ENCODE peak calls at places on chromosomes 16 and 17, in ten cellular contexts. One of them, this sample, is unnamed. For H3K27me3, the result is how much of the 10 kb centered on the place peaks cover.

GRCh38 chr16:50310308-50311133 is 44.2 kb downstream of the ADCY7 start:
- DNase-seq in HAP-1: no peak
- DNase-seq in PC-3: no peak
- DNase-seq in heart right ventricle: no peak
- DNase-seq in tibial artery: no peak
- DNase-seq in uterus: no peak
- DNase-seq in esophagus squamous epithelium: no peak
- DNase-seq in H9: peak
- DNase-seq in psoas muscle: peak
- DNase-seq in stomach: peak
- DNase-seq in this sample: no peak

GRCh38 chr16:86975445-86975844 is 341.7 kb downstream of the C16orf95 start:
- DNase-seq in HAP-1: peak
- DNase-seq in PC-3: peak
- DNase-seq in heart right ventricle: no peak
- DNase-seq in tibial artery: peak
- DNase-seq in uterus: no peak
- DNase-seq in esophagus squamous epithelium: no peak
- DNase-seq in H9: peak
- DNase-seq in psoas muscle: peak
- DNase-seq in stomach: no peak
- DNase-seq in this sample: peak

GRCh38 chr16:23836404-23837291 is 865 bp downstream of the PRKCB start:
- DNase-seq in HAP-1: no peak
- DNase-seq in PC-3: no peak
- DNase-seq in heart right ventricle: peak
- DNase-seq in tibial artery: no peak
- DNase-seq in uterus: no peak
- DNase-seq in esophagus squamous epithelium: no peak
- DNase-seq in H9: peak
- DNase-seq in psoas muscle: peak
- DNase-seq in stomach: peak
- DNase-seq in this sample: no peak

GRCh38 chr17:57448288-57449283 is 192.3 kb downstream of the MSI2 start:
- DNase-seq in HAP-1: no peak
- DNase-seq in PC-3: no peak
- DNase-seq in heart right ventricle: no peak
- DNase-seq in tibial artery: no peak
- DNase-seq in uterus: no peak
- DNase-seq in esophagus squamous epithelium: no peak
- DNase-seq in H9: no peak
- DNase-seq in psoas muscle: no peak
- DNase-seq in stomach: no peak
- DNase-seq in this sample: no peak

GRCh38 chr17:73031472-73031871 is 61.0 kb downstream of the SLC39A11 start:
- DNase-seq in HAP-1: no peak
- DNase-seq in PC-3: no peak
- DNase-seq in heart right ventricle: no peak
- DNase-seq in tibial artery: no peak
- DNase-seq in uterus: no peak
- DNase-seq in esophagus squamous epithelium: no peak
- DNase-seq in H9: no peak
- DNase-seq in psoas muscle: no peak
- DNase-seq in stomach: no peak
- DNase-seq in this sample: no peak

GRCh38 chr16:57203451-57203850 is 17.3 kb downstream of the RSPRY1 start:
- DNase-seq in HAP-1: no peak
- DNase-seq in PC-3: no peak
- DNase-seq in heart right ventricle: no peak
- DNase-seq in tibial artery: no peak
- DNase-seq in uterus: no peak
- DNase-seq in esophagus squamous epithelium: no peak
- DNase-seq in H9: no peak
- DNase-seq in psoas muscle: no peak
- DNase-seq in stomach: no peak
- DNase-seq in this sample: no peak

GRCh38 chr17:57379237-57380054 is 123.1 kb downstream of the MSI2 start:
- DNase-seq in HAP-1: peak
- DNase-seq in PC-3: no peak
- DNase-seq in heart right ventricle: no peak
- DNase-seq in tibial artery: no peak
- DNase-seq in uterus: no peak
- DNase-seq in esophagus squamous epithelium: no peak
- DNase-seq in H9: peak
- DNase-seq in psoas muscle: no peak
- DNase-seq in stomach: no peak
- DNase-seq in this sample: no peak

GRCh38 chr16:59593256-59593655 is 859.1 kb upstream of the GOT2 start:
- DNase-seq in HAP-1: no peak
- DNase-seq in PC-3: peak
- DNase-seq in heart right ventricle: no peak
- DNase-seq in tibial artery: no peak
- DNase-seq in uterus: no peak
- DNase-seq in esophagus squamous epithelium: no peak
- DNase-seq in H9: no peak
- DNase-seq in psoas muscle: no peak
- DNase-seq in stomach: no peak
- DNase-seq in this sample: no peak

GRCh38 chr16:17416461-17417221 is 54.1 kb downstream of the XYLT1 start:
- DNase-seq in HAP-1: no peak
- DNase-seq in PC-3: no peak
- DNase-seq in heart right ventricle: no peak
- DNase-seq in tibial artery: peak
- DNase-seq in uterus: no peak
- DNase-seq in esophagus squamous epithelium: no peak
- DNase-seq in H9: peak
- DNase-seq in psoas muscle: no peak
- DNase-seq in stomach: no peak
- DNase-seq in this sample: no peak

GRCh38 chr17:76136276-76137025 is 4.6 kb downstream of the FOXJ1 start:
- DNase-seq in HAP-1: no peak
- DNase-seq in PC-3: no peak
- DNase-seq in heart right ventricle: no peak
- DNase-seq in tibial artery: no peak
- DNase-seq in uterus: no peak
- DNase-seq in esophagus squamous epithelium: no peak
- DNase-seq in H9: peak
- DNase-seq in psoas muscle: no peak
- DNase-seq in stomach: no peak
- DNase-seq in this sample: no peak

DNA sequence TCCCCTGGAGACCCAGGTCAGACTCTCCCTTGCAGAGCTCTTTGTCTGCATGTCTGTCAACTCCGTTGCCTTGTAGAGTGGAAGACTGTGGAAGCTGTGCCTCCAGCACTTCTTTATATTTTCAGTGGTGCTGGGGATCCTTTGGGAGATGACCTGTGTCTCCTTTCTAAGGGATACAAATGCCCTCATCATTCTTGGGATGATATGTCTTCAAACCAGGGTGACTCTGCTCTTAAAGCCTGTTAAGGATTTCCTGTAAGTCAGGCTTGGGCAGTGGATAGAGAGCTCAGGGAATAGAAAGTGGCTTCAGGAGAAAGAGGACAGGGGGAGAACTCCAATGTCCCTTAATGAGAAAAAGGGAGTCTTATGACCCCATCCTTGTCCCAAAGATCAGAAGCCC is 1.5 kb downstream of the HOXB3 start:
- DNase-seq in HAP-1: no peak
- DNase-seq in PC-3: no peak
- DNase-seq in heart right ventricle: no peak
- DNase-seq in tibial artery: no peak
- DNase-seq in uterus: no peak
- DNase-seq in esophagus squamous epithelium: no peak
- DNase-seq in H9: no peak
- DNase-seq in psoas muscle: no peak
- DNase-seq in stomach: no peak
- DNase-seq in this sample: no peak
- H3K27me3 ChIP-seq in HAP-1: under half
- H3K27me3 ChIP-seq in PC-3: under half
- H3K27me3 ChIP-seq in heart right ventricle: under half
- H3K27me3 ChIP-seq in tibial artery: under half
- H3K27me3 ChIP-seq in uterus: under half
- H3K27me3 ChIP-seq in esophagus squamous epithelium: half or more
- H3K27me3 ChIP-seq in H9: half or more
- H3K27me3 ChIP-seq in psoas muscle: under half
- H3K27me3 ChIP-seq in stomach: under half
- H3K27me3 ChIP-seq in this sample: under half

DNA sequence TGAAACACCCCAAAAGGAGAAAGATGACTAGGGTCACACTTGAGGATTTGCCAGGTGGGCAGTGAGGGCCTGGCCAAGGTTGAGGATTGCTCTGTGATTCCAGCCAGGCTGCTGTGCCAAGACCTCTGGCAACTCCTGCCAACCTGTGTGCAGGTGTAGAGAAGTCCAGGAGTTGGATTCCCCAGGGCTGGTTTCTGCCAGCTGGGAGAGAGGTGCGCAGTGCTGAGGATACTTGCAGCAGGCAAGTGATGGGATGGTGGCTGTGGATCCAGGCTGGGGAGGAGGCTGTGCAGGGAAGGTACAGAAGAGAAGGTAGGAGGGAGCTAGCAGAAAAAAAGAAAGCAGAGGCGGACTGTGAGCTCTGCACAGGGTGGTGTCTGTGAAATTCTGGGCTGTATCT is 6.6 kb downstream of the RIPOR1 start:
- DNase-seq in HAP-1: no peak
- DNase-seq in PC-3: no peak
- DNase-seq in heart right ventricle: no peak
- DNase-seq in tibial artery: no peak
- DNase-seq in uterus: no peak
- DNase-seq in esophagus squamous epithelium: no peak
- DNase-seq in H9: no peak
- DNase-seq in psoas muscle: no peak
- DNase-seq in stomach: no peak
- DNase-seq in this sample: no peak
- H3K27me3 ChIP-seq in HAP-1: under half
- H3K27me3 ChIP-seq in PC-3: under half
- H3K27me3 ChIP-seq in heart right ventricle: under half
- H3K27me3 ChIP-seq in tibial artery: under half
- H3K27me3 ChIP-seq in uterus: under half
- H3K27me3 ChIP-seq in esophagus squamous epithelium: under half
- H3K27me3 ChIP-seq in H9: half or more
- H3K27me3 ChIP-seq in psoas muscle: under half
- H3K27me3 ChIP-seq in stomach: under half
- H3K27me3 ChIP-seq in this sample: under half

DNA sequence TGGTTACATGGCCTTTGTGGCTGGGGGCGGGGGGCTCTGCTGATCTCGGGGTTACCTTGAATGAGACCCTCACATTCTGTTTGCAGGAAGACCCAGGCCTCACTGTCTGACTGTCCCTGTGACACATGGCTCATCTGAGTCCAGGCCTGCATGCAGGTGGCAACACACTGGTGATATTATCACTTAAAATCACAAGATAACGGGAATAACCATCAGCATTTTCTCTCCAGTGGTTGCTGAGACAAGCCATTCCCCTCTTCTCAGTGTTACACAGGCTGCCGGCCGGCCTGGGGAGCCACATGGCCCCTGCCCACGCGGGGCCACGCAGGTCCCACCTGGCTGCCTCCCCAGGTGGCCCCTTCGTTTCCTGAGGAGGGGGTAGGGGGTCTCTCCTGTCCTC is 197.6 kb downstream of the ENGASE start:
- DNase-seq in HAP-1: no peak
- DNase-seq in PC-3: no peak
- DNase-seq in heart right ventricle: no peak
- DNase-seq in tibial artery: no peak
- DNase-seq in uterus: no peak
- DNase-seq in esophagus squamous epithelium: no peak
- DNase-seq in H9: no peak
- DNase-seq in psoas muscle: no peak
- DNase-seq in stomach: no peak
- DNase-seq in this sample: no peak
- H3K27me3 ChIP-seq in HAP-1: under half
- H3K27me3 ChIP-seq in PC-3: half or more
- H3K27me3 ChIP-seq in heart right ventricle: under half
- H3K27me3 ChIP-seq in tibial artery: under half
- H3K27me3 ChIP-seq in uterus: under half
- H3K27me3 ChIP-seq in esophagus squamous epithelium: half or more
- H3K27me3 ChIP-seq in H9: under half
- H3K27me3 ChIP-seq in psoas muscle: under half
- H3K27me3 ChIP-seq in stomach: under half
- H3K27me3 ChIP-seq in this sample: under half

GRCh38 chr17:48693178-48693577 is 29.1 kb downstream of the PRAC1 start:
- DNase-seq in HAP-1: no peak
- DNase-seq in PC-3: no peak
- DNase-seq in heart right ventricle: no peak
- DNase-seq in tibial artery: no peak
- DNase-seq in uterus: no peak
- DNase-seq in esophagus squamous epithelium: no peak
- DNase-seq in H9: no peak
- DNase-seq in psoas muscle: no peak
- DNase-seq in stomach: no peak
- DNase-seq in this sample: no peak
- H3K27me3 ChIP-seq in HAP-1: under half
- H3K27me3 ChIP-seq in PC-3: under half
- H3K27me3 ChIP-seq in heart right ventricle: under half
- H3K27me3 ChIP-seq in tibial artery: under half
- H3K27me3 ChIP-seq in uterus: under half
- H3K27me3 ChIP-seq in esophagus squamous epithelium: half or more
- H3K27me3 ChIP-seq in H9: under half
- H3K27me3 ChIP-seq in psoas muscle: under half
- H3K27me3 ChIP-seq in stomach: under half
- H3K27me3 ChIP-seq in this sample: under half